ENCODE peak calls at places on chromosomes 4 and X, in four cellular contexts. H, L, B and C are unnamed samples.
A peak's percentile ranks its signal among the peaks of the same experiment; 100 is the strongest.

GRCh38 chr4:182832352-182833120 is 84.7 kb downstream of the DCTD start:
- DNase-seq in L (no peak), B (no peak), H (no peak), C (no peak)

GRCh38 chr4:21688596-21689265 is 259.8 kb downstream of the KCNIP4 start:
- DNase-seq in H (no peak), B (no peak), L (no peak), C (no peak)

GRCh38 chr4:27149541-27150212 is 289.0 kb downstream of the STIM2 start:
- DNase-seq in H (no peak), L (no peak), B (no peak), C (no peak)

GRCh38 chr4:6308890-6309643 is 39.4 kb downstream of the WFS1 start:
- DNase-seq in H (no peak), B (peak; percentile 18), L (no peak), C (no peak)

GRCh38 chrX:140817943-140818342 is 108.4 kb downstream of the LINC00632 start:
- DNase-seq in L (peak; percentile 10), B (peak; percentile 5), H (no peak), C (peak; percentile 15)

GRCh38 chrX:103187953-103188475 is 26.9 kb upstream of the BEX4 start:
- DNase-seq in L (no peak), H (no peak), B (no peak), C (no peak)

GRCh38 chr4:136557396-136557795 is 974.9 kb downstream of the PCDH18 start:
- DNase-seq in B (no peak), L (no peak), H (no peak), C (no peak)

GRCh38 chrX:9765737-9766098 is at the start of gene GPR143:
- DNase-seq in L (no peak), B (no peak), H (no peak), C (no peak)

GRCh38 chrX:154967603-154968002 is 54.9 kb downstream of the F8 start:
- DNase-seq in H (no peak), L (no peak), B (no peak), C (no peak)

GRCh38 chrX:12825801-12826200 is 34.6 kb downstream of the PRPS2 start:
- DNase-seq in H (no peak), B (no peak), L (no peak), C (no peak)

GRCh38 chrX:93538575-93538974 is 134.8 kb downstream of the NAP1L3 start:
- DNase-seq in L (no peak), H (no peak), B (no peak), C (no peak)

GRCh38 chrX:28787206-28787605 is 200.0 kb downstream of the IL1RAPL1 start:
- DNase-seq in B (no peak), H (no peak), L (peak; percentile 2), C (no peak)

GRCh38 chr4:52915730-52916129 is 53.6 kb downstream of the RASL11B start:
- DNase-seq in L (no peak), B (no peak), H (no peak), C (no peak)

GRCh38 chr4:69986663-69987062 is 9.1 kb upstream of the STATH start:
- DNase-seq in L (no peak), B (no peak), H (no peak), C (no peak)

GRCh38 chr4:3705236-3705987 is 60.8 kb upstream of the ADRA2C start:
- DNase-seq in L (no peak), B (no peak), H (no peak), C (no peak)

GRCh38 chrX:31136144-31136572 is 64.3 kb upstream of the FTHL17 start:
- DNase-seq in B (no peak), L (no peak), H (no peak), C (no peak)

GRCh38 chr4:2934077-2934812 is 29.0 kb downstream of the NOP14 start:
- DNase-seq in L (no peak), H (peak; percentile 38), B (peak; percentile 30), C (no peak)

GRCh38 chr4:158121203-158121586 is 51.6 kb downstream of the GASK1B start:
- DNase-seq in B (no peak), H (no peak), L (peak; percentile 60), C (no peak)

GRCh38 chr4:26866781-26867180 is 6.1 kb downstream of the STIM2 start:
- DNase-seq in L (no peak), H (no peak), B (no peak), C (no peak)

GRCh38 chrX:68717663-68718442 is 70.4 kb downstream of the STARD8 start:
- DNase-seq in B (no peak), H (no peak), L (no peak), C (no peak)

GRCh38 chr4:13399257-13399656 is 84.9 kb downstream of the RAB28 start:
- DNase-seq in B (no peak), L (no peak), H (no peak), C (no peak)